ENCODE peak calls at places on chromosomes 16 and 17, in four cellular contexts. Q is GM12878, Z is H1, J is HepG2. Y is an unnamed sample.

GRCh38 chr17:76911299-76912007 is 43.2 kb downstream of the MGAT5B start:
- DNase-seq in Q (no peak), Z (no peak), J (no peak), Y (no peak)

GRCh38 chr17:83081561-83082201 is 2.3 kb downstream of the METRNL start:
- DNase-seq in Q (no peak), Z (no peak), J (no peak), Y (no peak)

GRCh38 chr17:81802856-81803643 is 900 bp upstream of the GCGR start:
- DNase-seq in Q (no peak), Z (no peak), J (no peak), Y (no peak)

GRCh38 chr16:85750021-85750826 is 672 bp downstream of the C16orf74 start:
- DNase-seq in Q (no peak), Z (peak; percentile 69), J (no peak), Y (no peak)

GRCh38 chr16:1532771-1533170 is 695 bp upstream of the TMEM204 start:
- DNase-seq in Q (no peak), Z (no peak), J (no peak), Y (no peak)

GRCh38 chr16:68470461-68471150 is 22.3 kb upstream of the SMPD3 start:
- DNase-seq in Q (peak; percentile 94), Z (no peak), J (no peak), Y (no peak)

GRCh38 chr16:67886387-67886786 is 1.7 kb downstream of the NRN1L start:
- DNase-seq in Q (no peak), Z (no peak), J (no peak), Y (no peak)

GRCh38 chr17:8122391-8122922 is 1.4 kb downstream of the HES7 start:
- DNase-seq in Q (no peak), Z (peak; percentile 79), J (no peak), Y (no peak)

GRCh38 chr17:19306160-19307111 is 56.1 kb downstream of the B9D1 start:
- DNase-seq in Q (peak; percentile 94), Z (no peak), J (peak; percentile 67), Y (no peak)

GRCh38 chr17:58487589-58488427 is at the start of gene HSF5:
- DNase-seq in Q (no peak), Z (peak; percentile 66), J (no peak), Y (no peak)

GRCh38 chr17:79531696-79532095 is 79.2 kb downstream of the RBFOX3 start:
- DNase-seq in Q (no peak), Z (no peak), J (no peak), Y (no peak)

GRCh38 chr17:77049440-77049839 is 91.3 kb upstream of the SEC14L1 start:
- DNase-seq in Q (no peak), Z (no peak), J (no peak), Y (no peak)

GRCh38 chr16:89912143-89912542 is 6.5 kb upstream of the MC1R start:
- DNase-seq in Q (no peak), Z (no peak), J (no peak), Y (no peak)
- H3K9ac ChIP-seq in Q (no peak overlapping the region), Z (no peak overlapping the region), J (no peak overlapping the region), Y (no peak overlapping the region)

DNA sequence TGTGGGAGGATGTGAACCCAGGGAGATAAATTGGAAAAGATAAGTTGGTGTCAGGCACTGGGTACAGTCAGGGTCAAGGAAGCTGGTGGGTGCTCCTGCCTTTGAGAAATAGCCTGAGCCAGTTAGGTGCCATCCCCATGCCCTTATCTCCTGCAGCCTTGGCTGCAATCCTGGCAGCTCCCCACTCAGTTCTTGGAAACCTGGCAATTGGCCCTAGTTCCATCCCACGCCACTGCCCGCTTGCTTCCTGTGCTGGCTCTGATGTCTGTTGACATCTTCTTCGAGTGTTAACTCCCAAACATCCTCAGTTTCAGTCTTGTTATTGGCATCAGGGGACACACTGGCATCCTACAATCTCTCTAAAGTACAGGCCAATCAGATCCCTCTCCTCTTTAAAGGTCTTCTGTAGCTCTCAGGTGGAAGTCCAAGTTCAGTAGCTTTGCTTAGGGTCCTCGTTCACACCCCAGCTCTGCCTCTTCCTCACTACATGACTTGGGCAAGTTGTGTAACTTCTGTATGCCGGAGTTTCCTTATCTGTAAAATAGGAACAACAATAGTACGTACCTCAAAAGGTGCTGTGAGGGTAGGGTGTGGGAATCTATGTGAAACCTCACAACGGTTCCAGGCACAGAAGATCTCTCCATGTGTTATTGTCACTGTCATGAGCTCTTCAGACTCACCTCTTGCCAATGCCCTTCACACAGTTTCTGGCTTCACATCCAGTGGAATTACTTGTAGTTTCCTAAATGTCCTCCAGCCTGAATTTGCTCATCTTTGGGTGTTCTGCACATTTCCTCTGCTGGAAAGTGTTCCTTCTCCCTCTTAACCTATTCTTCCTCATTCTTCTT is 13.5 kb upstream of the PRKAR1A start:
- DNase-seq in Q (no peak), Z (no peak), J (no peak), Y (no peak)
- H3K4me3 ChIP-seq in Q (peak overlapping the region; percentile 18), Z (no peak overlapping the region), J (no peak overlapping the region), Y (no peak overlapping the region)

GRCh38 chr16:4984174-4985000 is 26.3 kb downstream of the SEC14L5 start:
- DNase-seq in Q (no peak), Z (no peak), J (no peak), Y (no peak)
- TF ChIP-seq SUZ12 in Q (no peak), Z (no peak), J (no peak), Y (no peak)

DNA sequence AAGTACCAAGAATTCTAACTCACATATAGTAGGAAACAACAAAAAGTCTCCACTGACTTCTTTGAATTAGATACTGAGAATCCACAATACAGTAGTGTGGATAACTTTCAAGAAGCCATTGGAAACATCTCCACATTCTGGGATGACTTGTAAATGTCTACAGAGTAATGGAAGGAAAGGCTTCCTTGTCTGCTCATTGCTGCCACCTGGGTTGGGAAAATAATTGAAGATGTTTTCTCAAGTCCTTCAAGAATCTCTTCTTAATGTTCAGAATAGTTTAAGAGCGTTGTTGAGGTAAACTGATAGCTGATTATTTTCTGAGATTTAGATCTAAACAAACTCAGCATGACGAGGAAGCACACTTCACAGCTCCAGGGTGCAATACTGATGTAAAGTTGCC is 14.0 kb downstream of the CPSF4L start:
- DNase-seq in Q (no peak), Z (no peak), J (no peak), Y (no peak)
- H3K9ac ChIP-seq in Q (no peak overlapping the region), Z (no peak overlapping the region), J (no peak overlapping the region), Y (no peak overlapping the region)

GRCh38 chr16:56636616-56637413 is 1.7 kb upstream of the MT1A start:
- DNase-seq in Q (no peak), Z (no peak), J (no peak), Y (no peak)

GRCh38 chr16:56637814-56638750 is at the start of gene MT1A:
- DNase-seq in Q (no peak), Z (peak; percentile 81), J (peak; percentile 29), Y (no peak)

GRCh38 chr16:56633535-56633934 is 1.1 kb downstream of the MT1M start:
- DNase-seq in Q (no peak), Z (no peak), J (no peak), Y (no peak)

GRCh38 chr16:56634715-56635440 is 2.4 kb downstream of the MT1M start:
- DNase-seq in Q (no peak), Z (peak; percentile 64), J (no peak), Y (no peak)

DNA sequence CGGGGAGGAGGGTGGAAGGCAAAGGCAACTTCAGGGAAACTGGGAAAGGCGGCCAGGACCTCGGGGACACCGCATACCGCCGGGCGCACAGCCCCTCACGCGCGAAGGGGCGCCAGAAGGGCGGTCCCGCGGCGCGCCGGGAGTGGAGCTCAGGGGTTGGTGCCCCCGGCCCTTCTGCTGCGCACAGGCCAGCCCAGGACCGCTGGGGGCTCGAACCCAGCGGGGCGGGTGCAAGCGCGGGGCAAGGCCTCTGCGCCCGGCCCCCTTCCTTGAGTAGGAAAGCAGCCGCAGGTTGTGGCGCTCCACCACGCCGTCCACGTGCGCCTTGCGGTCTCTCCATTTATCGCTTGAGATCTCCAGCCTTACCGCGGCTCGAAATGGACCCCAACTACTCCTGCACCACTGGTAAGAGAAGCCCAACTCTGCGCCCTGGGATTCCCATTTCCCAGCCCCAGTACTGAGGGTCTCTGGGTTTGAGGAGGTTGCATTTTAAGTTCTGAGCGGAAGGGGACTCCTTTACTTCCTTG is 3.0 kb upstream of the MT1A start:
- DNase-seq in Q (no peak), Z (peak; percentile 66), J (no peak), Y (no peak)
- H3K4me3 ChIP-seq in Q (no peak overlapping the region), Z (peak overlapping the region; percentile 46), J (no peak overlapping the region), Y (peak overlapping the region; percentile 29)

GRCh38 chr17:39634384-39634871 is 2.5 kb upstream of the STARD3 start:
- DNase-seq in Q (no peak), Z (no peak), J (no peak), Y (no peak)
- TF ChIP-seq SUZ12 in Q (no peak), Z (no peak), J (no peak), Y (no peak)

GRCh38 chr16:84526794-84527485 is 22.5 kb upstream of the MEAK7 start:
- DNase-seq in Q (no peak), Z (no peak), J (no peak), Y (no peak)
- H3K9ac ChIP-seq in Q (no peak overlapping the region), Z (no peak overlapping the region), J (no peak overlapping the region), Y (peak overlapping the region; percentile 44)

GRCh38 chr16:70686376-70687171 is 721 bp upstream of the MTSS2 start:
- DNase-seq in Q (no peak), Z (no peak), J (no peak), Y (no peak)

GRCh38 chr16:70685938-70686375 is at the start of gene MTSS2:
- DNase-seq in Q (no peak), Z (peak; percentile 83), J (peak; percentile 80), Y (peak; percentile 62)

GRCh38 chr16:70687172-70687531 is 1.3 kb upstream of the MTSS2 start:
- DNase-seq in Q (no peak), Z (no peak), J (no peak), Y (no peak)

GRCh38 chr16:70684146-70685060 is 1.4 kb downstream of the MTSS2 start:
- DNase-seq in Q (no peak), Z (no peak), J (no peak), Y (no peak)

GRCh38 chr16:70685061-70685937 is 554 bp downstream of the MTSS2 start:
- DNase-seq in Q (no peak), Z (no peak), J (no peak), Y (no peak)
- H3K4me3 ChIP-seq in Q (no peak overlapping the region), Z (peak overlapping the region; percentile 81), J (peak overlapping the region; percentile 91), Y (peak overlapping the region; percentile 91)

GRCh38 chr16:11050954-11051353 is 106.6 kb downstream of the CLEC16A start:
- DNase-seq in Q (no peak), Z (no peak), J (no peak), Y (no peak)
- TF ChIP-seq SUZ12 in Q (no peak), Z (no peak), J (no peak), Y (no peak)

GRCh38 chr17:63975541-63976092 is 2.9 kb upstream of the SCN4A start:
- DNase-seq in Q (no peak), Z (no peak), J (no peak), Y (no peak)
- H3K9ac ChIP-seq in Q (no peak overlapping the region), Z (no peak overlapping the region), J (no peak overlapping the region), Y (no peak overlapping the region)